ENCODE peak calls at places on chromosomes 6 and 20, in nine cellular contexts. N is stimulated activated naive CD8-positive, alpha-beta T cell treated with anti-CD3 and anti-CD28 coated beads, Interleukin-15, Interleukin-2, amounts not matched to agents 100 U/mL and 50 U/mL, for 24 hours; C is astrocyte of the hippocampus; W is activated T-cell treated with anti-CD3 and anti-CD28 coated beads, Interleukin-2, amount 50 U/mL, for 72 hours; O is CD8-positive, alpha-beta T cell; P is neuronal stem cell; H is heart left ventricle; X is WTC11; B is central memory CD4-positive, alpha-beta T cell. D is an unnamed sample.

GRCh38 chr6:165876568-165876967 is 213.5 kb upstream of the PDE10A start:
- DNase-seq in N (no peak), C (peak; percentile 16), W (no peak), O (no peak), P (no peak), H (peak; percentile 68), X (no peak), B (no peak), D (no peak)

GRCh38 chr20:48301189-48301588 is 515.9 kb upstream of the SULF2 start:
- DNase-seq in N (no peak), C (no peak), W (no peak), O (no peak), P (no peak), H (no peak), X (no peak), B (no peak), D (no peak)

GRCh38 chr6:90678049-90678779 is 91.3 kb upstream of the MAP3K7 start:
- DNase-seq in N (no peak), C (no peak), W (no peak), O (no peak), P (no peak), H (no peak), X (no peak), B (no peak), D (no peak)

GRCh38 chr6:133939778-133940667 is 13.0 kb upstream of the TBPL1 start:
- DNase-seq in N (no peak), C (no peak), W (no peak), O (no peak), P (no peak), H (no peak), X (no peak), B (no peak), D (no peak)

GRCh38 chr20:44809380-44810060 is 826 bp downstream of the RIMS4 start:
- DNase-seq in N (no peak), C (no peak), W (no peak), O (no peak), P (no peak), H (no peak), X (peak; percentile 44), B (no peak), D (no peak)

GRCh38 chr6:65531545-65531944 is 175.5 kb downstream of the EYS start:
- DNase-seq in N (no peak), C (no peak), W (no peak), O (no peak), P (no peak), H (no peak), X (no peak), B (no peak), D (no peak)

GRCh38 chr6:78483141-78483540 is 384.2 kb upstream of the IRAK1BP1 start:
- DNase-seq in N (no peak), C (no peak), W (no peak), O (no peak), P (no peak), H (no peak), X (no peak), B (no peak), D (no peak)

GRCh38 chr6:168158280-168158979 is 79.4 kb upstream of the FRMD1 start:
- DNase-seq in N (no peak), C (no peak), W (no peak), O (no peak), P (no peak), H (no peak), X (no peak), B (no peak), D (no peak)

GRCh38 chr6:149197482-149197881 is 120.0 kb upstream of the TAB2 start:
- DNase-seq in N (no peak), C (no peak), W (no peak), O (no peak), P (no peak), H (no peak), X (no peak), B (no peak), D (no peak)